ENCODE peak calls at places on chromosomes 4 and X, in eight cellular contexts. T is endodermal cell; V is NCI-H446 treated with DMSO at 0.1 percent for 48 hours; N is IMR-90; O is pancreas; G is stimulated activated CD8-positive, alpha-beta memory T cell treated with anti-CD3 and anti-CD28 coated beads, Interleukin-7, amount 100 ng/mL, for 48 hours; J is effector CD4-positive, alpha-beta T cell; K is activated effector memory CD4-positive, alpha-beta T cell treated with Interleukin-2 at 50 U/mL for 16 hours. R is an unnamed sample.

GRCh38 chrX:17495052-17495451 is 120.1 kb downstream of the NHS start:
- DNase-seq in N (no peak), O (no peak), K (no peak), T (no peak), V (no peak), J (no peak), G (no peak), R (no peak)

GRCh38 chrX:101759000-101759399 is 99.3 kb upstream of the ARMCX2 start:
- DNase-seq in O (no peak), G (peak), N (peak), V (peak), T (peak), K (no peak), J (peak), R (peak)

GRCh38 chr4:2722033-2722432 is 34.1 kb downstream of the TNIP2 start:
- DNase-seq in N (no peak), J (no peak), T (no peak), K (no peak), O (no peak), V (no peak), G (no peak), R (no peak)

GRCh38 chr4:37885496-37885895 is 5.4 kb upstream of the TBC1D1 start:
- DNase-seq in O (no peak), V (no peak), N (peak), G (no peak), T (no peak), J (no peak), K (no peak), R (no peak)

GRCh38 chr4:25792200-25792791 is 70.5 kb downstream of the SEL1L3 start:
- DNase-seq in N (no peak), K (no peak), J (no peak), G (no peak), O (peak), V (no peak), T (peak), R (no peak)

GRCh38 chrX:84893897-84894296 is 109.8 kb upstream of the APOOL start:
- DNase-seq in V (no peak), K (no peak), T (no peak), N (no peak), G (no peak), J (no peak), O (no peak), R (no peak)

GRCh38 chr4:38516194-38516593 is 147.8 kb upstream of the KLF3 start:
- DNase-seq in J (no peak), N (no peak), G (no peak), V (no peak), O (no peak), T (no peak), K (no peak), R (no peak)

GRCh38 chr4:182143822-182144620 is 99.2 kb upstream of the TENM3 start:
- DNase-seq in V (no peak), T (peak), J (no peak), N (peak), K (no peak), O (peak), G (no peak), R (no peak)

GRCh38 chrX:23854122-23854521 is 53.6 kb downstream of the APOO start:
- DNase-seq in J (no peak), G (no peak), O (no peak), N (no peak), T (no peak), K (no peak), V (no peak), R (no peak)

GRCh38 chrX:113929004-113929403 is 654.9 kb upstream of the HTR2C start:
- DNase-seq in V (no peak), O (no peak), J (no peak), N (peak), G (no peak), T (peak), K (no peak), R (no peak)

GRCh38 chrX:66030505-66031317 is 9.2 kb downstream of the VSIG4 start:
- DNase-seq in O (no peak), T (peak), G (no peak), V (no peak), J (no peak), N (peak), K (no peak), R (no peak)

GRCh38 chr4:174080361-174080760 is 203.1 kb downstream of the FBXO8 start:
- DNase-seq in K (no peak), O (no peak), J (no peak), N (peak), G (no peak), V (no peak), T (no peak), R (no peak)

GRCh38 chr4:30269850-30270249 is 450.3 kb upstream of the PCDH7 start:
- DNase-seq in J (no peak), N (no peak), T (no peak), K (no peak), V (no peak), O (no peak), G (no peak), R (no peak)

GRCh38 chr4:94508256-94508655 is 56.5 kb downstream of the PDLIM5 start:
- DNase-seq in O (no peak), V (no peak), G (no peak), N (peak), K (no peak), J (no peak), T (no peak), R (no peak)

GRCh38 chr4:188822698-188823097 is 683.5 kb downstream of the TRIML1 start:
- DNase-seq in J (no peak), K (no peak), T (peak), G (no peak), O (no peak), N (no peak), V (no peak), R (no peak)

GRCh38 chr4:150136481-150136880 is 58.2 kb downstream of the DCLK2 start:
- DNase-seq in K (no peak), G (no peak), N (peak), T (no peak), O (no peak), J (no peak), V (no peak), R (no peak)

GRCh38 chr4:154916068-154916467 is 135.0 kb downstream of the RBM46 start:
- DNase-seq in V (no peak), J (no peak), O (no peak), G (no peak), K (no peak), N (no peak), T (no peak), R (no peak)

GRCh38 chr4:120066182-120066524 is 495 bp downstream of the MAD2L1 start:
- DNase-seq in G (peak), O (no peak), J (no peak), N (no peak), V (no peak), T (no peak), K (no peak), R (peak)

GRCh38 chr4:74583066-74583700 is 138.2 kb downstream of the AREG start:
- DNase-seq in N (peak), O (no peak), J (no peak), T (no peak), V (no peak), G (no peak), K (no peak), R (no peak)

GRCh38 chr4:24778427-24779225 is 16.7 kb upstream of the SOD3 start:
- DNase-seq in N (peak), V (no peak), J (no peak), K (no peak), O (no peak), T (no peak), G (no peak), R (no peak)

GRCh38 chr4:101277661-101278060 is 69.7 kb downstream of the PPP3CA start:
- DNase-seq in O (no peak), T (no peak), K (no peak), V (no peak), G (no peak), J (no peak), N (peak), R (no peak)

GRCh38 chrX:12580548-12580947 is 210.7 kb upstream of the PRPS2 start:
- DNase-seq in O (no peak), J (no peak), K (no peak), G (no peak), V (no peak), T (no peak), N (peak), R (no peak)

GRCh38 chr4:46258436-46258835 is 131.5 kb downstream of the GABRA2 start:
- DNase-seq in G (no peak), K (no peak), O (no peak), T (no peak), N (no peak), V (peak), J (no peak), R (no peak)

GRCh38 chrX:14027511-14028019 is 2.1 kb downstream of the GEMIN8 start:
- DNase-seq in O (no peak), G (no peak), T (no peak), J (no peak), K (no peak), V (no peak), N (peak), R (no peak)

GRCh38 chrX:11190745-11191510 is 79.8 kb downstream of the HCCS start:
- DNase-seq in K (no peak), G (no peak), N (no peak), V (no peak), T (no peak), J (no peak), O (no peak), R (no peak)

GRCh38 chrX:19840899-19841648 is 46.3 kb downstream of the SH3KBP1 start:
- DNase-seq in O (no peak), K (peak), N (no peak), J (peak), G (peak), T (peak), V (no peak), R (peak)

GRCh38 chr4:38005637-38006036 is 45.4 kb downstream of the PTTG2 start:
- DNase-seq in V (no peak), T (no peak), K (no peak), O (no peak), J (no peak), N (no peak), G (no peak), R (no peak)

GRCh38 chrX:44106864-44107263 is 133.7 kb upstream of the NDP start:
- DNase-seq in V (no peak), N (no peak), K (no peak), O (no peak), J (no peak), G (no peak), T (no peak), R (no peak)

GRCh38 chr4:175273995-175274753 is 356.0 kb downstream of the ADAM29 start:
- DNase-seq in K (no peak), T (no peak), O (no peak), G (no peak), J (no peak), N (peak), V (no peak), R (no peak)

GRCh38 chr4:165873298-165874071 is 448 bp downstream of the TLL1 start:
- DNase-seq in T (peak), J (no peak), G (no peak), N (no peak), K (no peak), V (no peak), O (peak), R (no peak)

GRCh38 chrX:116111934-116112595 is 58.5 kb upstream of the AGTR2 start:
- DNase-seq in V (no peak), T (no peak), J (no peak), N (no peak), O (no peak), K (no peak), G (no peak), R (no peak)

GRCh38 chrX:10496345-10496965 is 123.9 kb downstream of the MID1 start:
- DNase-seq in T (no peak), N (peak), O (no peak), J (no peak), V (no peak), G (no peak), K (no peak), R (no peak)

GRCh38 chr4:40473578-40474388 is 138.7 kb downstream of the CHRNA9 start:
- DNase-seq in K (no peak), N (no peak), G (no peak), V (no peak), T (no peak), J (no peak), O (no peak), R (no peak)

GRCh38 chrX:124518888-124519287 is 172.5 kb downstream of the SH2D1A start:
- DNase-seq in K (no peak), T (no peak), J (no peak), G (no peak), N (peak), O (no peak), V (no peak), R (no peak)